ENCODE peak calls at places on chromosomes 12 and 14, in nine cellular contexts. N is thoracic aorta; E is upper lobe of right lung; Y is SK-N-SH; C is heart right ventricle; P is cardiac muscle cell; J is IMR-90; Z is CD4-positive, CD25-positive, alpha-beta regulatory T cell; R is K562. F is an unnamed sample. For H3K36me3, the result is how much of the 10 kb centered on the place peaks cover.

GRCh38 chr12:46744256-46744655 is 81.5 kb downstream of the SLC38A4 start:
- DNase-seq in N (no peak), E (no peak), Y (no peak), C (no peak), P (no peak), J (no peak), Z (no peak), R (no peak), F (no peak)

GRCh38 chr12:32568241-32568640 is 110.9 kb upstream of the DNM1L start:
- DNase-seq in N (no peak), E (no peak), Y (no peak), C (no peak), P (peak), J (peak), Z (no peak), R (no peak), F (no peak)

GRCh38 chr14:29926701-29927595 is 699 bp downstream of the PRKD1 start:
- DNase-seq in N (no peak), E (peak), Y (peak), C (peak), P (peak), J (peak), Z (no peak), R (peak), F (peak)

GRCh38 chr12:3624273-3624672 is 128.6 kb downstream of the CRACR2A start:
- DNase-seq in N (no peak), E (no peak), Y (no peak), C (no peak), P (no peak), J (no peak), Z (no peak), R (no peak), F (no peak)

GRCh38 chr12:105820407-105821140 is 318.2 kb downstream of the NUAK1 start:
- DNase-seq in N (peak), E (no peak), Y (no peak), C (no peak), P (peak), J (peak), Z (no peak), R (no peak), F (no peak)

GRCh38 chr14:34012369-34012768 is 61.5 kb upstream of the EGLN3 start:
- DNase-seq in N (no peak), E (no peak), Y (no peak), C (no peak), P (no peak), J (no peak), Z (no peak), R (no peak), F (no peak)

GRCh38 chr12:121577443-121578180 is 3.2 kb downstream of the KDM2B start:
- DNase-seq in N (no peak), E (no peak), Y (no peak), C (no peak), P (no peak), J (no peak), Z (no peak), R (no peak), F (no peak)

GRCh38 chr12:40688085-40688725 is 4.0 kb upstream of the CNTN1 start:
- DNase-seq in N (no peak), E (no peak), Y (no peak), C (no peak), P (no peak), J (no peak), Z (no peak), R (no peak), F (no peak)

GRCh38 chr12:52389313-52390207 is 4.1 kb upstream of the KRT84 start:
- DNase-seq in N (no peak), E (peak), Y (no peak), C (no peak), P (peak), J (no peak), Z (no peak), R (no peak), F (no peak)

GRCh38 chr14:26026384-26026783 is 571.4 kb downstream of the NOVA1 start:
- DNase-seq in N (no peak), E (no peak), Y (no peak), C (no peak), P (no peak), J (no peak), Z (no peak), R (no peak), F (no peak)

GRCh38 chr12:57138526-57139272 is 8.7 kb downstream of the LRP1-AS start:
- DNase-seq in N (no peak), E (peak), Y (peak), C (peak), P (peak), J (no peak), Z (no peak), R (peak), F (no peak)

GRCh38 chr14:59347915-59348314 is 117.3 kb downstream of the GPR135 start:
- DNase-seq in N (no peak), E (no peak), Y (no peak), C (no peak), P (no peak), J (no peak), Z (no peak), R (no peak), F (no peak)

GRCh38 chr12:47875732-47876131 is 29.1 kb downstream of the VDR start:
- DNase-seq in N (no peak), E (no peak), Y (no peak), C (no peak), P (no peak), J (no peak), Z (no peak), R (no peak), F (no peak)

GRCh38 chr12:95548056-95548538 is 3.2 kb downstream of the USP44 start:
- DNase-seq in N (no peak), E (peak), Y (peak), C (peak), P (peak), J (no peak), Z (peak), R (peak), F (peak)

GRCh38 chr12:115088328-115088994 is 404.5 kb upstream of the TBX3 start:
- DNase-seq in N (no peak), E (peak), Y (no peak), C (peak), P (no peak), J (no peak), Z (no peak), R (no peak), F (no peak)

GRCh38 chr12:130879212-130879686 is 7.4 kb downstream of the RAN start:
- DNase-seq in N (no peak), E (no peak), Y (peak), C (no peak), P (no peak), J (no peak), Z (no peak), R (no peak), F (no peak)

GRCh38 chr14:77206261-77206824 is 24.7 kb downstream of the TMEM63C start:
- DNase-seq in N (no peak), E (no peak), Y (no peak), C (no peak), P (no peak), J (no peak), Z (no peak), R (no peak), F (peak)

GRCh38 chr12:31118831-31119530 is 45.3 kb downstream of the DDX11 start:
- DNase-seq in N (no peak), E (no peak), Y (peak), C (no peak), P (peak), J (no peak), Z (peak), R (peak), F (peak)

GRCh38 chr12:116015525-116015924 is 262.0 kb downstream of the MED13L start:
- DNase-seq in N (no peak), E (no peak), Y (peak), C (no peak), P (peak), J (peak), Z (peak), R (no peak), F (no peak)

GRCh38 chr12:103665971-103666370 is 78.9 kb downstream of the STAB2 start:
- DNase-seq in N (no peak), E (no peak), Y (no peak), C (no peak), P (no peak), J (no peak), Z (no peak), R (no peak), F (no peak)

GRCh38 chr14:72492196-72492595 is 401.7 kb downstream of the DPF3 start:
- DNase-seq in N (no peak), E (no peak), Y (no peak), C (no peak), P (no peak), J (no peak), Z (no peak), R (no peak), F (no peak)

DNA sequence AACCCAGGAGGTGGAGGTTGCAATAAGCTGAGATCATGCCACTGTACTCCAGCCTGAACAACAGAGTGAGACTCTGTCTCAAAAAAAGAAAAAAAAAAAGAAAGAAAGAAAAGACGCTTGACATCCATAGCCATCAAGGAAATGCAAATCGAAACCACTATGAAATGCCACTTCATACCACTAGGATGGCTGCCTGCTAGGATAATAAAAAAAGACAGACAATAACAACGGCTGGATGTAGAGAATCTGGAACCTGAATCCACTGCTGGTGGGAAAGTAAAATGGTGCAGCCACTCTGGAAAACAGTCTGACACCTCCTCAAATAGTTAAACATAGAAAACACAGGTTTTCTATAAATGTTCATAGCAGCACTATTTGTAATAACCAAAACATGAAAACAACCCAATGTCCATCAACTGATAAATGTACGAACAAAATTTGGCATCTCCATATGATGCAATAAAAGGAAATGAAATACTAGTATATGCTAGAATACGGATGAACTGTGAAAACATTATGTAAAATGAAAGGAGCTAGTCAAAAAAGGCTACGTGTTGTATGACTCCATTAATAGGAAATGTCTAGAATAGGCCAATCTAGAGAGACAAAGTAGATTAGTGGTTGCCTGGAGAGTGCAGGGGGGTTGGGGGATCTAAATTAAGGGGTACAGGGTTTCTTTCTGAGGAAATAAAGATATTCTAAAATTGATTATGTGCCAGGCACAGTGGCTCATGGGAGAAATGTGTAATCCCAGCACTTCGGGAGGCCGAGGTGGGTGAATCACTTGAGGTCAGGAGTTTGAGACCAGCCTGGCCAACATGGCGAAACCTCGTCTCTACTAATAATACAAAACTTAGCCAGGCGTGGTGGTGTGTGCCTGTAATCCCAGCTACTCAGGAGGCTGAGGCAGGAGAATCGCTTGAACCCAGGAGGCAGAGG is 9.7 kb downstream of the WSB2 start:
- DNase-seq in N (no peak), E (no peak), Y (no peak), C (no peak), P (no peak), J (no peak), Z (no peak), R (no peak), F (no peak)
- H3K36me3 ChIP-seq in N (under half), E (under half), Y (half or more), C (half or more), P (under half), J (under half), Z (under half), R (under half), F (under half)

DNA sequence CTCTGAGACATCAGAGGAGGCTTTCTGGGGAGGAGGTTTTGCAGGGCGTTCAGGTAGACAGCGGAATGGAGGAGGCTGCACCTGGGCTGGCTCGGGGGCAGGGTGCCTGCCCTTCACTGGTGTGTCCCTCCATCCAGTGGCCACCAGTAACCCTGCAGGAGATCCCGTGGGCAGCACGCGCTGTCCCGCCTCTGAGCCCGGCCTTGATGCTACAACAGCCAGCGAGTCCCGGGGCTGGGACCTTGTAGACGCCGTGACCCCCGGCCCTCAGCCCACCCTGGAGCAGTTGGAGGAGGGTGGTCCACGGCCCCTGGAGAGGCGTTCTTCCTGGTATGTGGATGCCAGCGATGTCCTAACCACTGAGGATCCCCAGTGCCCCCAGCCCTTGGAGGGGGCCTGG is 10.0 kb upstream of the ADSS1 start:
- DNase-seq in N (no peak), E (no peak), Y (no peak), C (no peak), P (no peak), J (no peak), Z (no peak), R (no peak), F (no peak)
- H3K4me3 ChIP-seq in N (no peak), E (no peak), Y (no peak), C (no peak), P (no peak), J (no peak), Z (no peak), R (no peak), F (no peak)

GRCh38 chr14:65318636-65319506 is 93.7 kb upstream of the FUT8 start:
- DNase-seq in N (no peak), E (no peak), Y (no peak), C (no peak), P (no peak), J (no peak), Z (no peak), R (no peak), F (no peak)
- H3K36me3 ChIP-seq in N (under half), E (under half), Y (under half), C (under half), P (under half), J (under half), Z (under half), R (under half), F (under half)

GRCh38 chr14:92907316-92907911 is 15.5 kb upstream of the CHGA start:
- DNase-seq in N (no peak), E (no peak), Y (no peak), C (no peak), P (no peak), J (no peak), Z (no peak), R (no peak), F (no peak)

GRCh38 chr14:92905667-92906066 is 17.3 kb upstream of the CHGA start:
- DNase-seq in N (no peak), E (no peak), Y (no peak), C (no peak), P (no peak), J (no peak), Z (no peak), R (no peak), F (no peak)

GRCh38 chr14:92906823-92907222 is 16.1 kb upstream of the CHGA start:
- DNase-seq in N (no peak), E (no peak), Y (peak), C (no peak), P (no peak), J (no peak), Z (no peak), R (no peak), F (no peak)

GRCh38 chr14:92903359-92903758 is 19.6 kb upstream of the CHGA start:
- DNase-seq in N (no peak), E (no peak), Y (no peak), C (no peak), P (no peak), J (no peak), Z (no peak), R (no peak), F (no peak)

GRCh38 chr14:92906420-92906819 is 16.5 kb upstream of the CHGA start:
- DNase-seq in N (no peak), E (no peak), Y (peak), C (no peak), P (no peak), J (no peak), Z (no peak), R (no peak), F (no peak)
- H3K4me3 ChIP-seq in N (no peak), E (no peak), Y (no peak), C (no peak), P (no peak), J (no peak), Z (no peak), R (no peak), F (no peak)